ENCODE peak calls at places on chromosomes 13 and 19, in five cellular contexts. One of them, this sample, is unnamed.

GRCh38 chr13:113168211-113168610 is 9.8 kb downstream of the PROZ start:
- DNase-seq in IMR-90: no peak
- DNase-seq in mesendoderm: no peak
- DNase-seq in neuronal stem cell: no peak
- DNase-seq in mesenchymal stem cell: no peak
- DNase-seq in this sample: no peak

GRCh38 chr13:103255587-103256301 is 189.5 kb upstream of the SLC10A2 start:
- DNase-seq in IMR-90: no peak
- DNase-seq in mesendoderm: no peak
- DNase-seq in neuronal stem cell: no peak
- DNase-seq in mesenchymal stem cell: no peak
- DNase-seq in this sample: no peak

GRCh38 chr19:10643166-10643967 is 10.8 kb upstream of the ILF3 start:
- DNase-seq in IMR-90: no peak
- DNase-seq in mesendoderm: no peak
- DNase-seq in neuronal stem cell: no peak
- DNase-seq in mesenchymal stem cell: no peak
- DNase-seq in this sample: no peak

GRCh38 chr13:26502826-26503225 is 54.7 kb upstream of the WASF3 start:
- DNase-seq in IMR-90: peak
- DNase-seq in mesendoderm: peak
- DNase-seq in neuronal stem cell: no peak
- DNase-seq in mesenchymal stem cell: peak
- DNase-seq in this sample: no peak

GRCh38 chr13:33164331-33164730 is 121.2 kb downstream of the STARD13 start:
- DNase-seq in IMR-90: no peak
- DNase-seq in mesendoderm: no peak
- DNase-seq in neuronal stem cell: no peak
- DNase-seq in mesenchymal stem cell: peak
- DNase-seq in this sample: no peak

GRCh38 chr13:26062853-26063444 is 11.1 kb upstream of the SHISA2 start:
- DNase-seq in IMR-90: peak
- DNase-seq in mesendoderm: peak
- DNase-seq in neuronal stem cell: peak
- DNase-seq in mesenchymal stem cell: peak
- DNase-seq in this sample: peak

GRCh38 chr19:45100797-45101196 is 7.8 kb downstream of the PPP1R37 start:
- DNase-seq in IMR-90: peak
- DNase-seq in mesendoderm: no peak
- DNase-seq in neuronal stem cell: no peak
- DNase-seq in mesenchymal stem cell: peak
- DNase-seq in this sample: no peak

GRCh38 chr13:49441846-49442245 is 2.0 kb downstream of the CAB39L start:
- DNase-seq in IMR-90: peak
- DNase-seq in mesendoderm: no peak
- DNase-seq in neuronal stem cell: no peak
- DNase-seq in mesenchymal stem cell: peak
- DNase-seq in this sample: no peak

GRCh38 chr19:44772969-44773368 is 4.7 kb upstream of the CBLC start:
- DNase-seq in IMR-90: peak
- DNase-seq in mesendoderm: no peak
- DNase-seq in neuronal stem cell: no peak
- DNase-seq in mesenchymal stem cell: no peak
- DNase-seq in this sample: no peak

GRCh38 chr13:101614491-101614890 is 162.0 kb downstream of the ITGBL1 start:
- DNase-seq in IMR-90: no peak
- DNase-seq in mesendoderm: no peak
- DNase-seq in neuronal stem cell: no peak
- DNase-seq in mesenchymal stem cell: no peak
- DNase-seq in this sample: no peak

GRCh38 chr19:32890841-32891240 is 21.3 kb upstream of the SLC7A9 start:
- DNase-seq in IMR-90: no peak
- DNase-seq in mesendoderm: no peak
- DNase-seq in neuronal stem cell: no peak
- DNase-seq in mesenchymal stem cell: no peak
- DNase-seq in this sample: no peak

GRCh38 chr13:21054313-21054712 is 7.1 kb downstream of the LATS2 start:
- DNase-seq in IMR-90: no peak
- DNase-seq in mesendoderm: no peak
- DNase-seq in neuronal stem cell: no peak
- DNase-seq in mesenchymal stem cell: no peak
- DNase-seq in this sample: no peak

GRCh38 chr19:1825909-1826556 is 14.0 kb upstream of the ATP8B3 start:
- DNase-seq in IMR-90: peak
- DNase-seq in mesendoderm: peak
- DNase-seq in neuronal stem cell: peak
- DNase-seq in mesenchymal stem cell: peak
- DNase-seq in this sample: peak

GRCh38 chr13:21435710-21436151 is 23.4 kb downstream of the ZDHHC20 start:
- DNase-seq in IMR-90: peak
- DNase-seq in mesendoderm: peak
- DNase-seq in neuronal stem cell: no peak
- DNase-seq in mesenchymal stem cell: peak
- DNase-seq in this sample: peak

GRCh38 chr19:32611161-32611560 is 30.2 kb downstream of the PDCD5 start:
- DNase-seq in IMR-90: no peak
- DNase-seq in mesendoderm: no peak
- DNase-seq in neuronal stem cell: no peak
- DNase-seq in mesenchymal stem cell: no peak
- DNase-seq in this sample: no peak

GRCh38 chr13:74174810-74175209 is 40.6 kb upstream of the KLF12 start:
- DNase-seq in IMR-90: no peak
- DNase-seq in mesendoderm: no peak
- DNase-seq in neuronal stem cell: no peak
- DNase-seq in mesenchymal stem cell: no peak
- DNase-seq in this sample: no peak

GRCh38 chr19:4369109-4369887 is 25.9 kb downstream of the MPND start:
- DNase-seq in IMR-90: no peak
- DNase-seq in mesendoderm: peak
- DNase-seq in neuronal stem cell: no peak
- DNase-seq in mesenchymal stem cell: no peak
- DNase-seq in this sample: no peak

GRCh38 chr13:34243396-34243795 is 425.4 kb downstream of the RFC3 start:
- DNase-seq in IMR-90: no peak
- DNase-seq in mesendoderm: no peak
- DNase-seq in neuronal stem cell: no peak
- DNase-seq in mesenchymal stem cell: no peak
- DNase-seq in this sample: no peak

GRCh38 chr13:108855737-108856387 is 226.5 kb downstream of the MYO16 start:
- DNase-seq in IMR-90: no peak
- DNase-seq in mesendoderm: no peak
- DNase-seq in neuronal stem cell: no peak
- DNase-seq in mesenchymal stem cell: no peak
- DNase-seq in this sample: no peak

GRCh38 chr19:28555317-28555716 is 657.6 kb downstream of the UQCRFS1 start:
- DNase-seq in IMR-90: no peak
- DNase-seq in mesendoderm: no peak
- DNase-seq in neuronal stem cell: no peak
- DNase-seq in mesenchymal stem cell: no peak
- DNase-seq in this sample: no peak

GRCh38 chr19:47022140-47022536 is 2.5 kb downstream of the NPAS1 start:
- DNase-seq in IMR-90: no peak
- DNase-seq in mesendoderm: no peak
- DNase-seq in neuronal stem cell: no peak
- DNase-seq in mesenchymal stem cell: no peak
- DNase-seq in this sample: no peak

GRCh38 chr19:51144482-51145045 is 2.5 kb downstream of the SIGLEC7 start:
- DNase-seq in IMR-90: no peak
- DNase-seq in mesendoderm: no peak
- DNase-seq in neuronal stem cell: no peak
- DNase-seq in mesenchymal stem cell: no peak
- DNase-seq in this sample: no peak
- H2BK5ac ChIP-seq in IMR-90: no peak
- H2BK5ac ChIP-seq in mesendoderm: no peak
- H2BK5ac ChIP-seq in neuronal stem cell: peak
- H2BK5ac ChIP-seq in mesenchymal stem cell: no peak
- H2BK5ac ChIP-seq in this sample: no peak

GRCh38 chr13:114227528-114227927 is 7.2 kb upstream of the CDC16 start:
- DNase-seq in IMR-90: no peak
- DNase-seq in mesendoderm: no peak
- DNase-seq in neuronal stem cell: no peak
- DNase-seq in mesenchymal stem cell: no peak
- DNase-seq in this sample: no peak
- H2AK5ac ChIP-seq in IMR-90: peak
- H2AK5ac ChIP-seq in mesendoderm: peak
- H2AK5ac ChIP-seq in neuronal stem cell: no peak
- H2AK5ac ChIP-seq in mesenchymal stem cell: no peak
- H2AK5ac ChIP-seq in this sample: no peak

GRCh38 chr19:55247621-55248099 is 11.2 kb downstream of the PPP6R1 start:
- DNase-seq in IMR-90: no peak
- DNase-seq in mesendoderm: peak
- DNase-seq in neuronal stem cell: no peak
- DNase-seq in mesenchymal stem cell: peak
- DNase-seq in this sample: peak

GRCh38 chr19:55248704-55249103 is 10.1 kb downstream of the PPP6R1 start:
- DNase-seq in IMR-90: no peak
- DNase-seq in mesendoderm: no peak
- DNase-seq in neuronal stem cell: no peak
- DNase-seq in mesenchymal stem cell: no peak
- DNase-seq in this sample: no peak

GRCh38 chr19:55246462-55247451 is 12.1 kb downstream of the PPP6R1 start:
- DNase-seq in IMR-90: no peak
- DNase-seq in mesendoderm: no peak
- DNase-seq in neuronal stem cell: no peak
- DNase-seq in mesenchymal stem cell: no peak
- DNase-seq in this sample: no peak

GRCh38 chr19:55249841-55250240 is 9.0 kb downstream of the PPP6R1 start:
- DNase-seq in IMR-90: no peak
- DNase-seq in mesendoderm: no peak
- DNase-seq in neuronal stem cell: no peak
- DNase-seq in mesenchymal stem cell: no peak
- DNase-seq in this sample: peak

DNA sequence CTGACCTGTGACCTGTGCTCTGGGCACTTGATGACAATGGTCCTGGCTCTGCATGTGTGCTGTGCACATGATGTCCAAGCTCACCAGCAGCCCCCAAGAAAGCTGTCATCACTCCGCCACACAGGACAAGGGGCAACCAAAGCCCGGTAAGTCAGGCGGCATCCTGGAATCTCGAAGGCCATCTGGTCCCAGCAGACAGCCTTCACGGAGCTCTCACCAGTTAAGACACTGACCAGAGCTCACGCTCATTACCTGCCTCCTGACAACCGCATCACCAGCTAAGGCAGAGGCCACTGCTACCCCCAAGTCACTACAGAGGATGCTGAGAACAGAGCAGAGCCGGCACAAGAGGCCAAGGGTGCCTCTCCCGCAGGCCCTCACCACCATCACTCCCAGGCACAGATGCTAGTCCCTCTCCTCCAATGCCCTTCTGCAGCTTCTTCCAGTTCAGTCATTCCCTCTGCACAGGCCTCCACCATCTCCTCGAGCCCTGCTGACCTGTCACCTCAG is 10.6 kb downstream of the PPP6R1 start:
- DNase-seq in IMR-90: no peak
- DNase-seq in mesendoderm: no peak
- DNase-seq in neuronal stem cell: no peak
- DNase-seq in mesenchymal stem cell: no peak
- DNase-seq in this sample: no peak
- H2BK5ac ChIP-seq in IMR-90: no peak
- H2BK5ac ChIP-seq in mesendoderm: no peak
- H2BK5ac ChIP-seq in neuronal stem cell: peak
- H2BK5ac ChIP-seq in mesenchymal stem cell: no peak
- H2BK5ac ChIP-seq in this sample: no peak

GRCh38 chr19:11887618-11888531 is at the start of gene ZNF69:
- DNase-seq in IMR-90: peak
- DNase-seq in mesendoderm: peak
- DNase-seq in neuronal stem cell: peak
- DNase-seq in mesenchymal stem cell: peak
- DNase-seq in this sample: peak
- H2AK5ac ChIP-seq in IMR-90: peak
- H2AK5ac ChIP-seq in mesendoderm: no peak
- H2AK5ac ChIP-seq in neuronal stem cell: peak
- H2AK5ac ChIP-seq in mesenchymal stem cell: peak
- H2AK5ac ChIP-seq in this sample: peak

GRCh38 chr19:38003427-38004099 is 96.6 kb downstream of the SIPA1L3 start:
- DNase-seq in IMR-90: peak
- DNase-seq in mesendoderm: peak
- DNase-seq in neuronal stem cell: peak
- DNase-seq in mesenchymal stem cell: peak
- DNase-seq in this sample: no peak

GRCh38 chr19:38004505-38005223 is 97.7 kb downstream of the SIPA1L3 start:
- DNase-seq in IMR-90: peak
- DNase-seq in mesendoderm: peak
- DNase-seq in neuronal stem cell: peak
- DNase-seq in mesenchymal stem cell: peak
- DNase-seq in this sample: peak

GRCh38 chr19:38004100-38004504 is 97.1 kb downstream of the SIPA1L3 start:
- DNase-seq in IMR-90: no peak
- DNase-seq in mesendoderm: no peak
- DNase-seq in neuronal stem cell: no peak
- DNase-seq in mesenchymal stem cell: no peak
- DNase-seq in this sample: no peak

GRCh38 chr19:38005224-38005614 is 98.2 kb downstream of the SIPA1L3 start:
- DNase-seq in IMR-90: no peak
- DNase-seq in mesendoderm: no peak
- DNase-seq in neuronal stem cell: no peak
- DNase-seq in mesenchymal stem cell: no peak
- DNase-seq in this sample: no peak

GRCh38 chr19:38006361-38007045 is 99.5 kb downstream of the SIPA1L3 start:
- DNase-seq in IMR-90: no peak
- DNase-seq in mesendoderm: no peak
- DNase-seq in neuronal stem cell: no peak
- DNase-seq in mesenchymal stem cell: no peak
- DNase-seq in this sample: no peak
- H2BK5ac ChIP-seq in IMR-90: peak
- H2BK5ac ChIP-seq in mesendoderm: no peak
- H2BK5ac ChIP-seq in neuronal stem cell: no peak
- H2BK5ac ChIP-seq in mesenchymal stem cell: no peak
- H2BK5ac ChIP-seq in this sample: no peak

GRCh38 chr19:8028951-8029491 is 23.5 kb upstream of the CCL25 start:
- DNase-seq in IMR-90: peak
- DNase-seq in mesendoderm: peak
- DNase-seq in neuronal stem cell: peak
- DNase-seq in mesenchymal stem cell: no peak
- DNase-seq in this sample: peak
- H2AK5ac ChIP-seq in IMR-90: no peak
- H2AK5ac ChIP-seq in mesendoderm: no peak
- H2AK5ac ChIP-seq in neuronal stem cell: peak
- H2AK5ac ChIP-seq in mesenchymal stem cell: no peak
- H2AK5ac ChIP-seq in this sample: no peak